ENCODE peak calls at places on chromosomes 3 and 15, in six cellular contexts. D, N, S, L, I and O are unnamed samples.

GRCh38 chr3:42712716-42713372 is 10.2 kb upstream of the HHATL start:
- DNase-seq in S (no peak), I (peak; percentile 29), L (no peak), D (no peak), N (no peak), O (no peak)

GRCh38 chr15:73125219-73125618 is 73.0 kb downstream of the NEO1 start:
- DNase-seq in S (no peak), N (peak; percentile 8), I (no peak), L (no peak), D (no peak), O (no peak)

GRCh38 chr3:5324780-5325179 is 137.3 kb downstream of the EDEM1 start:
- DNase-seq in S (no peak), D (no peak), L (no peak), N (no peak), I (no peak), O (no peak)

GRCh38 chr3:13025090-13025489 is 48.1 kb downstream of the IQSEC1 start:
- DNase-seq in S (no peak), D (peak; percentile 4), I (no peak), L (no peak), N (peak; percentile 76), O (no peak)

GRCh38 chr15:62940755-62941361 is 101.7 kb upstream of the TPM1 start:
- DNase-seq in I (no peak), D (no peak), N (peak; percentile 98), L (no peak), S (no peak), O (no peak)

GRCh38 chr15:101559938-101560337 is 70.4 kb upstream of the PCSK6 start:
- DNase-seq in L (peak; percentile 51), S (no peak), I (peak; percentile 19), N (no peak), D (no peak), O (peak; percentile 63)

GRCh38 chr3:42148982-42149432 is 57.9 kb downstream of the TRAK1 start:
- DNase-seq in S (peak; percentile 94), D (no peak), I (peak; percentile 65), L (no peak), N (peak; percentile 90), O (no peak)

GRCh38 chr3:143700431-143700975 is 147.8 kb downstream of the SLC9A9 start:
- DNase-seq in S (no peak), I (no peak), L (no peak), D (no peak), N (no peak), O (no peak)

GRCh38 chr3:157442729-157443128 is 6.1 kb downstream of the PTX3 start:
- DNase-seq in L (no peak), D (no peak), S (no peak), N (peak; percentile 40), I (no peak), O (no peak)

GRCh38 chr15:83846847-83847246 is 192.9 kb downstream of the ADAMTSL3 start:
- DNase-seq in D (no peak), L (no peak), S (no peak), N (peak; percentile 78), I (no peak), O (no peak)

GRCh38 chr15:98126326-98127090 is 166.0 kb downstream of the ARRDC4 start:
- DNase-seq in S (no peak), D (no peak), L (no peak), N (no peak), I (no peak), O (no peak)

GRCh38 chr3:194204793-194205065 is 68.8 kb downstream of the HES1 start:
- DNase-seq in L (no peak), I (no peak), D (no peak), S (peak; percentile 37), N (no peak), O (no peak)

GRCh38 chr3:194205675-194206133 is 69.8 kb downstream of the HES1 start:
- DNase-seq in N (peak; percentile 33), L (peak; percentile 63), S (no peak), D (peak; percentile 39), I (peak; percentile 63), O (peak; percentile 82)

GRCh38 chr3:194201953-194202666 is 66.2 kb downstream of the HES1 start:
- DNase-seq in I (no peak), S (no peak), D (no peak), N (no peak), L (no peak), O (no peak)

GRCh38 chr3:194203482-194204035 is 67.6 kb downstream of the HES1 start:
- DNase-seq in S (no peak), L (no peak), I (peak; percentile 47), D (no peak), N (no peak), O (peak; percentile 75)

DNA sequence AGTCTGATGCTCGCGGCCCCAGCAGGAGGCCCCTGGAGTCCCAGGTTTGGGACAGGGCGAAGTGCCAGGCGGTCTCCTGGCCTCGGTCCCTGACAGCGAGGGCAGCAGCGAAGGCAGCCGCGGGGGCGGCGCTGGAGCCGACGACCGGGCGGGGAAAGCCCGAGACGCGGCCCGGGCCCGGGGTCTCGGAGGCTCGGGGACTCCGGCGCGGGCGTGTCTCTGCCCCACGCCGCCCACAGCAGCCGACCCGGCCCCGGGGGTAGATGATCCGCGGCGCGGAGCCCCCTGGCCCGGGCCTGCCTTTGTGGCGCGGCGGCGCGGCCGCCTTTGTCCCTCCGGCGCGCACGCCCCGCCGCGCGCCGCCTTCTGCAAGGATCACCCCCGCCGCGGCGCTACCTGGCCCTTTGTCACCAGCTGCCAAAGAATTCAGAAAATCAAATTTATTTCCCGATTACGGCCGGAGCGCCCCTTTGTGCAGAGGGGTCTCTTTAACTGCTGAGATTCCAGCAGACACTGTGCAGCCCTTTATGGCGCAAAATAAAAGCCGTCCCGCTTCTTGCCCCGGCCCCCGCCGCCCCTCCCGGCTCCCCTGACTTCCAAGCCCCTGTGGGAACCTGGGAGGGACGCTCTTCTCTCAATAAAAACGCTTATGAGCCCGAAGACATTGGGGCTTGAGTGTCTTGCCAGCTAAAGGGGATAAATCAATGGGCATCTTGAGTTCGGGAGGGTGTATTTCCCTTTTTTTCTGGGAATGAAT is 68.3 kb downstream of the HES1 start:
- DNase-seq in L (no peak), I (peak; percentile 65), S (peak; percentile 82), D (no peak), N (no peak), O (peak; percentile 48)
- H2AFZ ChIP-seq in L (no peak overlapping the region), I (peak overlapping the region; percentile 11), S (peak overlapping the region; percentile 38), D (no peak overlapping the region), N (no peak overlapping the region), O (peak overlapping the region; percentile 73)

GRCh38 chr3:50616770-50617095 is 218 bp upstream of the MAPKAPK3 start:
- DNase-seq in L (peak; percentile 96), D (peak; percentile 84), S (peak; percentile 96), I (peak; percentile 98), N (peak; percentile 75), O (peak; percentile 99)

GRCh38 chr3:50616003-50616769 is 765 bp upstream of the MAPKAPK3 start:
- DNase-seq in D (peak; percentile 82), N (peak; percentile 70), I (peak; percentile 90), S (peak; percentile 94), L (peak; percentile 94), O (peak; percentile 90)

GRCh38 chr3:50612973-50613851 is 1.6 kb upstream of the CISH start:
- DNase-seq in I (no peak), L (no peak), N (no peak), S (no peak), D (no peak), O (peak; percentile 45)

GRCh38 chr3:50617096-50617791 is at the start of gene MAPKAPK3:
- DNase-seq in L (peak; percentile 67), S (peak; percentile 75), N (no peak), I (no peak), D (no peak), O (peak; percentile 62)

DNA sequence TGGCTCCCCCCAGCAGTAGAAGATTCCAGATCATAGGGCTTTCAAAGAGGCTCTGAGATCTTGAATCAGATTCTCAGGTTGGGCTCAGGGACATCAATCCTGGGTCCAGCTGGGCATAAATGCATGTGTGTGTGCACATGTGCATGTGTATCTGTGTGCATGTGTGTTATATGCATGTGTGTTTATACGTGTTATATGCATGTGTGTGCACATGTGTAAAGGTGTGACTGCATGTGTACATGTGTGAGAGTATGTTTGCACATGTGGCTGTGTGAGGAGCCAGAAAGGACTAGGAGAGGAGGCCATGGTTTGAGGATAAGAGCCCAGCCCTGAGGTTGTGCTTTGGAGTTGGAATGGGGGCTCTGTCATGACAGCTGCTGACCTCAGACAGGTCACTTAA is 1.8 kb upstream of the MAPKAPK3 start:
- DNase-seq in D (no peak), I (no peak), N (no peak), S (no peak), L (no peak), O (no peak)
- H3K27me3 ChIP-seq in D (no peaks in the 10 kb centered on the region), I (peaks cover 30% of the 10 kb centered on the region), N (no peaks in the 10 kb centered on the region), S (peaks cover 42% of the 10 kb centered on the region), L (no peaks in the 10 kb centered on the region), O (no peaks in the 10 kb centered on the region)

GRCh38 chr3:184748219-184749135 is 36.6 kb upstream of the MAGEF1 start:
- DNase-seq in L (peak; percentile 80), N (peak; percentile 18), D (peak; percentile 48), S (peak; percentile 58), I (no peak), O (no peak)
- H3K27ac ChIP-seq in L (no peak overlapping the region), N (no peak overlapping the region), D (no peak overlapping the region), S (no peak overlapping the region), I (no peak overlapping the region), O (no peak overlapping the region)

GRCh38 chr3:108471346-108471935 is 39.0 kb downstream of the MYH15 start:
- DNase-seq in S (no peak), D (peak; percentile 68), L (no peak), I (no peak), N (peak; percentile 25), O (no peak)
- H2AFZ ChIP-seq in S (peak overlapping the region; percentile 44), D (no peak overlapping the region), L (no peak overlapping the region), I (peak overlapping the region; percentile 78), N (no peak overlapping the region), O (no peak overlapping the region)

GRCh38 chr3:180875071-180875698 is 37.3 kb upstream of the FXR1 start:
- DNase-seq in N (peak; percentile 5), L (no peak), I (no peak), S (no peak), D (no peak), O (no peak)

GRCh38 chr3:180871901-180872300 is 40.6 kb upstream of the FXR1 start:
- DNase-seq in D (no peak), I (no peak), N (peak; percentile 74), L (no peak), S (no peak), O (no peak)

GRCh38 chr3:180870008-180870733 is 42.3 kb upstream of the FXR1 start:
- DNase-seq in S (peak; percentile 57), D (no peak), N (peak; percentile 12), I (peak; percentile 73), L (no peak), O (no peak)
- H3K27me3 ChIP-seq in S (no peaks in the 10 kb centered on the region), D (peaks cover 2% of the 10 kb centered on the region), N (no peaks in the 10 kb centered on the region), I (no peaks in the 10 kb centered on the region), L (no peaks in the 10 kb centered on the region), O (peaks cover under 1% of the 10 kb centered on the region)

DNA sequence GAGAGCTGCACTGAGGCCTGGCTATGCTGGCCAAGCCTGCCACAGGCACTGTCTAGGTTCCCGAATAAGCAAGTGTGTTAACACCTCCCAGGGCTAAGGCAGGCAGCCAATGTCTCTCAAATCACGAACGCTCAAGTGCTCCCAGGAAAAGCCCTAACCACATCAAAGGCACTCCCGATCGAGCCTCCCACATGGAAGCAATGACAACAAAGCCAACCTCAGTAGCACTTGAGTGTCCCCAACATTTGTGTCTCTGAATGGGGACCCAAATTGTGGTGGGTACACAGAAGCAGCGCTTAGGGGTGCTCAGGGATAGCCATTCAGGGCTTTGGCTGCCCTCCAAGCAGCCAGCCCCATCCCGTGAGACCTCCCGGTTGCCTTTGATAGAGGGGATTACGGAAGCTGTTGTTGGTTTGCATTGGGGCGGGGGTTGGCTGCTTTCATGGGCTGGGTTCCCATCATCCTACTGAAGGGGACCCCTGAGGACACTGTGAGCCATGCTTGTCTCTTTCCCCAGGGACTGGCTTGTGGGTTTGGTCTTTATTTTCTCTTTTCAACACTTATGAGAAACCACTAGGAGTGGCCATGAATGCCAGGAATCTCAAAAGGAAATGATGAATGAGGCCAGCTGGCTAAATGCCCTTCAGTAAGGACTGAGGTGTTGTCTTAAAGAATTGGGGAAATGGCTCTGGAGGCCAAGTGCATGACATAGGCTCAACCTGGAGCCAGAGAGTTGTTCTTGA is 234.1 kb upstream of the FEZF2 start:
- DNase-seq in S (peak; percentile 39), D (no peak), I (no peak), L (no peak), N (peak; percentile 95), O (no peak)
- H3K27ac ChIP-seq in S (no peak overlapping the region), D (no peak overlapping the region), I (no peak overlapping the region), L (no peak overlapping the region), N (peak overlapping the region; percentile 46), O (no peak overlapping the region)